ENCODE peak calls at places on chromosomes 3 and 15, in six cellular contexts. One of them, this sample, is unnamed.
A peak's percentile ranks its signal among the peaks of the same experiment; 100 is the strongest.

GRCh38 chr3:136949708-136950107 is 8.1 kb upstream of the IL20RB start:
- DNase-seq in activated naive CD8-positive, alpha-beta T cell treated with anti-CD3 and anti-CD28 coated beads, Interleukin-2, amount 50 U/mL, for 24 hours: no peak
- DNase-seq in endothelial cell: no peak
- DNase-seq in heart right ventricle: no peak
- DNase-seq in dorsolateral prefrontal cortex: no peak
- DNase-seq in HCEC 1CT: peak; percentile 39
- DNase-seq in this sample: no peak

GRCh38 chr3:142958707-142959106 is 4.8 kb downstream of the PAQR9 start:
- DNase-seq in activated naive CD8-positive, alpha-beta T cell treated with anti-CD3 and anti-CD28 coated beads, Interleukin-2, amount 50 U/mL, for 24 hours: peak; percentile 25
- DNase-seq in endothelial cell: no peak
- DNase-seq in heart right ventricle: no peak
- DNase-seq in dorsolateral prefrontal cortex: no peak
- DNase-seq in HCEC 1CT: peak; percentile 46
- DNase-seq in this sample: peak; percentile 40

GRCh38 chr3:39467394-39468107 is at the start of gene MOBP:
- DNase-seq in activated naive CD8-positive, alpha-beta T cell treated with anti-CD3 and anti-CD28 coated beads, Interleukin-2, amount 50 U/mL, for 24 hours: no peak
- DNase-seq in endothelial cell: no peak
- DNase-seq in heart right ventricle: no peak
- DNase-seq in dorsolateral prefrontal cortex: no peak
- DNase-seq in HCEC 1CT: no peak
- DNase-seq in this sample: no peak

GRCh38 chr3:76293856-76294255 is 508.5 kb upstream of the ZNF717 start:
- DNase-seq in activated naive CD8-positive, alpha-beta T cell treated with anti-CD3 and anti-CD28 coated beads, Interleukin-2, amount 50 U/mL, for 24 hours: no peak
- DNase-seq in endothelial cell: no peak
- DNase-seq in heart right ventricle: no peak
- DNase-seq in dorsolateral prefrontal cortex: no peak
- DNase-seq in HCEC 1CT: no peak
- DNase-seq in this sample: no peak

GRCh38 chr3:141076026-141076797 is 25.1 kb downstream of the SPSB4 start:
- DNase-seq in activated naive CD8-positive, alpha-beta T cell treated with anti-CD3 and anti-CD28 coated beads, Interleukin-2, amount 50 U/mL, for 24 hours: no peak
- DNase-seq in endothelial cell: no peak
- DNase-seq in heart right ventricle: no peak
- DNase-seq in dorsolateral prefrontal cortex: no peak
- DNase-seq in HCEC 1CT: no peak
- DNase-seq in this sample: no peak

GRCh38 chr15:51737538-51738305 is at the start of gene LYSMD2:
- DNase-seq in activated naive CD8-positive, alpha-beta T cell treated with anti-CD3 and anti-CD28 coated beads, Interleukin-2, amount 50 U/mL, for 24 hours: peak; percentile 70
- DNase-seq in endothelial cell: peak; percentile 61
- DNase-seq in heart right ventricle: peak; percentile 86
- DNase-seq in dorsolateral prefrontal cortex: peak; percentile 49
- DNase-seq in HCEC 1CT: peak; percentile 57
- DNase-seq in this sample: peak; percentile 84

GRCh38 chr3:195591852-195592251 is 8.1 kb upstream of the APOD start:
- DNase-seq in activated naive CD8-positive, alpha-beta T cell treated with anti-CD3 and anti-CD28 coated beads, Interleukin-2, amount 50 U/mL, for 24 hours: no peak
- DNase-seq in endothelial cell: no peak
- DNase-seq in heart right ventricle: no peak
- DNase-seq in dorsolateral prefrontal cortex: no peak
- DNase-seq in HCEC 1CT: no peak
- DNase-seq in this sample: no peak

GRCh38 chr3:49718419-49719213 is 868 bp downstream of the AMIGO3 start:
- DNase-seq in activated naive CD8-positive, alpha-beta T cell treated with anti-CD3 and anti-CD28 coated beads, Interleukin-2, amount 50 U/mL, for 24 hours: no peak
- DNase-seq in endothelial cell: peak; percentile 35
- DNase-seq in heart right ventricle: no peak
- DNase-seq in dorsolateral prefrontal cortex: no peak
- DNase-seq in HCEC 1CT: no peak
- DNase-seq in this sample: no peak

GRCh38 chr3:13494463-13495350 is 14.6 kb downstream of the HDAC11 start:
- DNase-seq in activated naive CD8-positive, alpha-beta T cell treated with anti-CD3 and anti-CD28 coated beads, Interleukin-2, amount 50 U/mL, for 24 hours: peak; percentile 19
- DNase-seq in endothelial cell: peak; percentile 62
- DNase-seq in heart right ventricle: no peak
- DNase-seq in dorsolateral prefrontal cortex: peak; percentile 82
- DNase-seq in HCEC 1CT: no peak
- DNase-seq in this sample: peak; percentile 89

GRCh38 chr3:14785207-14786155 is 33.3 kb upstream of the FGD5 start:
- DNase-seq in activated naive CD8-positive, alpha-beta T cell treated with anti-CD3 and anti-CD28 coated beads, Interleukin-2, amount 50 U/mL, for 24 hours: no peak
- DNase-seq in endothelial cell: no peak
- DNase-seq in heart right ventricle: no peak
- DNase-seq in dorsolateral prefrontal cortex: no peak
- DNase-seq in HCEC 1CT: no peak
- DNase-seq in this sample: no peak

GRCh38 chr15:23035964-23036566 is 3.3 kb downstream of the TUBGCP5 start:
- DNase-seq in activated naive CD8-positive, alpha-beta T cell treated with anti-CD3 and anti-CD28 coated beads, Interleukin-2, amount 50 U/mL, for 24 hours: peak; percentile 69
- DNase-seq in endothelial cell: peak; percentile 75
- DNase-seq in heart right ventricle: peak; percentile 32
- DNase-seq in dorsolateral prefrontal cortex: no peak
- DNase-seq in HCEC 1CT: peak; percentile 48
- DNase-seq in this sample: peak; percentile 48

GRCh38 chr3:123980539-123980938 is 11.4 kb downstream of the ROPN1 start:
- DNase-seq in activated naive CD8-positive, alpha-beta T cell treated with anti-CD3 and anti-CD28 coated beads, Interleukin-2, amount 50 U/mL, for 24 hours: no peak
- DNase-seq in endothelial cell: no peak
- DNase-seq in heart right ventricle: no peak
- DNase-seq in dorsolateral prefrontal cortex: no peak
- DNase-seq in HCEC 1CT: no peak
- DNase-seq in this sample: no peak

GRCh38 chr3:191290311-191291025 is 38.7 kb upstream of the CCDC50 start:
- DNase-seq in activated naive CD8-positive, alpha-beta T cell treated with anti-CD3 and anti-CD28 coated beads, Interleukin-2, amount 50 U/mL, for 24 hours: no peak
- DNase-seq in endothelial cell: no peak
- DNase-seq in heart right ventricle: no peak
- DNase-seq in dorsolateral prefrontal cortex: no peak
- DNase-seq in HCEC 1CT: peak; percentile 6
- DNase-seq in this sample: no peak

GRCh38 chr15:77409259-77410156 is 10.4 kb downstream of the PEAK1 start:
- DNase-seq in activated naive CD8-positive, alpha-beta T cell treated with anti-CD3 and anti-CD28 coated beads, Interleukin-2, amount 50 U/mL, for 24 hours: peak; percentile 13
- DNase-seq in endothelial cell: no peak
- DNase-seq in heart right ventricle: no peak
- DNase-seq in dorsolateral prefrontal cortex: no peak
- DNase-seq in HCEC 1CT: peak; percentile 13
- DNase-seq in this sample: no peak

GRCh38 chr3:126508539-126508938 is 9.0 kb downstream of the UROC1 start:
- DNase-seq in activated naive CD8-positive, alpha-beta T cell treated with anti-CD3 and anti-CD28 coated beads, Interleukin-2, amount 50 U/mL, for 24 hours: no peak
- DNase-seq in endothelial cell: no peak
- DNase-seq in heart right ventricle: no peak
- DNase-seq in dorsolateral prefrontal cortex: no peak
- DNase-seq in HCEC 1CT: peak; percentile 34
- DNase-seq in this sample: no peak

GRCh38 chr15:90086868-90087268 is 15.4 kb downstream of the IDH2 start:
- DNase-seq in activated naive CD8-positive, alpha-beta T cell treated with anti-CD3 and anti-CD28 coated beads, Interleukin-2, amount 50 U/mL, for 24 hours: peak; percentile 59
- DNase-seq in endothelial cell: peak; percentile 66
- DNase-seq in heart right ventricle: no peak
- DNase-seq in dorsolateral prefrontal cortex: no peak
- DNase-seq in HCEC 1CT: peak; percentile 42
- DNase-seq in this sample: no peak

GRCh38 chr3:190322604-190323240 is 476 bp upstream of the CLDN1 start:
- DNase-seq in activated naive CD8-positive, alpha-beta T cell treated with anti-CD3 and anti-CD28 coated beads, Interleukin-2, amount 50 U/mL, for 24 hours: no peak
- DNase-seq in endothelial cell: no peak
- DNase-seq in heart right ventricle: no peak
- DNase-seq in dorsolateral prefrontal cortex: no peak
- DNase-seq in HCEC 1CT: no peak
- DNase-seq in this sample: no peak

GRCh38 chr15:88950600-88951160 is 37.5 kb upstream of the MFGE8 start:
- DNase-seq in activated naive CD8-positive, alpha-beta T cell treated with anti-CD3 and anti-CD28 coated beads, Interleukin-2, amount 50 U/mL, for 24 hours: no peak
- DNase-seq in endothelial cell: no peak
- DNase-seq in heart right ventricle: no peak
- DNase-seq in dorsolateral prefrontal cortex: no peak
- DNase-seq in HCEC 1CT: no peak
- DNase-seq in this sample: peak; percentile 10

GRCh38 chr3:69085543-69086132 is 901 bp downstream of the ARL6IP5 start:
- DNase-seq in activated naive CD8-positive, alpha-beta T cell treated with anti-CD3 and anti-CD28 coated beads, Interleukin-2, amount 50 U/mL, for 24 hours: peak; percentile 41
- DNase-seq in endothelial cell: no peak
- DNase-seq in heart right ventricle: no peak
- DNase-seq in dorsolateral prefrontal cortex: peak; percentile 45
- DNase-seq in HCEC 1CT: peak; percentile 32
- DNase-seq in this sample: peak; percentile 53

GRCh38 chr15:90789496-90789895 is 72.3 kb downstream of the BLM start:
- DNase-seq in activated naive CD8-positive, alpha-beta T cell treated with anti-CD3 and anti-CD28 coated beads, Interleukin-2, amount 50 U/mL, for 24 hours: no peak
- DNase-seq in endothelial cell: no peak
- DNase-seq in heart right ventricle: no peak
- DNase-seq in dorsolateral prefrontal cortex: no peak
- DNase-seq in HCEC 1CT: no peak
- DNase-seq in this sample: no peak

GRCh38 chr15:42914728-42915497 is 5.7 kb downstream of the TTBK2 start:
- DNase-seq in activated naive CD8-positive, alpha-beta T cell treated with anti-CD3 and anti-CD28 coated beads, Interleukin-2, amount 50 U/mL, for 24 hours: no peak
- DNase-seq in endothelial cell: no peak
- DNase-seq in heart right ventricle: no peak
- DNase-seq in dorsolateral prefrontal cortex: no peak
- DNase-seq in HCEC 1CT: no peak
- DNase-seq in this sample: no peak

GRCh38 chr3:18079739-18080138 is 337.3 kb upstream of the TBC1D5 start:
- DNase-seq in activated naive CD8-positive, alpha-beta T cell treated with anti-CD3 and anti-CD28 coated beads, Interleukin-2, amount 50 U/mL, for 24 hours: no peak
- DNase-seq in endothelial cell: no peak
- DNase-seq in heart right ventricle: no peak
- DNase-seq in dorsolateral prefrontal cortex: no peak
- DNase-seq in HCEC 1CT: no peak
- DNase-seq in this sample: peak; percentile 19

GRCh38 chr3:195060217-195060481 is 210.8 kb downstream of the XXYLT1 start:
- DNase-seq in activated naive CD8-positive, alpha-beta T cell treated with anti-CD3 and anti-CD28 coated beads, Interleukin-2, amount 50 U/mL, for 24 hours: no peak
- DNase-seq in endothelial cell: no peak
- DNase-seq in heart right ventricle: no peak
- DNase-seq in dorsolateral prefrontal cortex: no peak
- DNase-seq in HCEC 1CT: no peak
- DNase-seq in this sample: no peak

GRCh38 chr15:101204744-101205535 is 46.9 kb downstream of the CHSY1 start:
- DNase-seq in activated naive CD8-positive, alpha-beta T cell treated with anti-CD3 and anti-CD28 coated beads, Interleukin-2, amount 50 U/mL, for 24 hours: no peak
- DNase-seq in endothelial cell: no peak
- DNase-seq in heart right ventricle: no peak
- DNase-seq in dorsolateral prefrontal cortex: no peak
- DNase-seq in HCEC 1CT: peak; percentile 61
- DNase-seq in this sample: no peak

GRCh38 chr3:188523291-188523690 is 369.3 kb downstream of the LPP start:
- DNase-seq in activated naive CD8-positive, alpha-beta T cell treated with anti-CD3 and anti-CD28 coated beads, Interleukin-2, amount 50 U/mL, for 24 hours: no peak
- DNase-seq in endothelial cell: no peak
- DNase-seq in heart right ventricle: no peak
- DNase-seq in dorsolateral prefrontal cortex: no peak
- DNase-seq in HCEC 1CT: no peak
- DNase-seq in this sample: no peak

GRCh38 chr3:176431073-176431472 is 766.2 kb downstream of the TBL1XR1 start:
- DNase-seq in activated naive CD8-positive, alpha-beta T cell treated with anti-CD3 and anti-CD28 coated beads, Interleukin-2, amount 50 U/mL, for 24 hours: no peak
- DNase-seq in endothelial cell: no peak
- DNase-seq in heart right ventricle: no peak
- DNase-seq in dorsolateral prefrontal cortex: no peak
- DNase-seq in HCEC 1CT: no peak
- DNase-seq in this sample: peak; percentile 3